ENCODE peak calls at places on chromosome 16, in six cellular contexts. One of them, this sample, is unnamed.

GRCh38 chr16:72332926-72333325 is 161.0 kb upstream of the PMFBP1 start:
- DNase-seq in Calu3: no peak
- DNase-seq in progenitor cell of endocrine pancreas: no peak
- DNase-seq in fibroblast of the aortic adventitia: no peak
- DNase-seq in cardiac muscle cell: no peak
- DNase-seq in AG04449: no peak
- DNase-seq in this sample: no peak

GRCh38 chr16:51243836-51244483 is 92.9 kb upstream of the SALL1 start:
- DNase-seq in Calu3: peak; percentile 60
- DNase-seq in cardiac muscle cell: peak; percentile 27
- DNase-seq in progenitor cell of endocrine pancreas: no peak
- DNase-seq in AG04449: no peak
- DNase-seq in fibroblast of the aortic adventitia: peak; percentile 78
- DNase-seq in this sample: no peak

GRCh38 chr16:51410125-51410524 is 259.1 kb upstream of the SALL1 start:
- DNase-seq in cardiac muscle cell: no peak
- DNase-seq in progenitor cell of endocrine pancreas: no peak
- DNase-seq in fibroblast of the aortic adventitia: no peak
- DNase-seq in Calu3: no peak
- DNase-seq in AG04449: no peak
- DNase-seq in this sample: no peak

GRCh38 chr16:83762141-83763024 is 45.4 kb upstream of the HSBP1 start:
- DNase-seq in Calu3: no peak
- DNase-seq in AG04449: no peak
- DNase-seq in progenitor cell of endocrine pancreas: no peak
- DNase-seq in cardiac muscle cell: no peak
- DNase-seq in fibroblast of the aortic adventitia: no peak
- DNase-seq in this sample: no peak

GRCh38 chr16:69927056-69927757 is 23.9 kb upstream of the CLEC18A start:
- DNase-seq in Calu3: no peak
- DNase-seq in fibroblast of the aortic adventitia: peak; percentile 88
- DNase-seq in AG04449: no peak
- DNase-seq in cardiac muscle cell: peak; percentile 94
- DNase-seq in progenitor cell of endocrine pancreas: no peak
- DNase-seq in this sample: no peak

GRCh38 chr16:2284001-2284770 is 16.3 kb upstream of the RNPS1 start:
- DNase-seq in cardiac muscle cell: no peak
- DNase-seq in fibroblast of the aortic adventitia: no peak
- DNase-seq in progenitor cell of endocrine pancreas: no peak
- DNase-seq in Calu3: no peak
- DNase-seq in AG04449: no peak
- DNase-seq in this sample: no peak

GRCh38 chr16:1059310-1059709 is 13.2 kb upstream of the SSTR5 start:
- DNase-seq in cardiac muscle cell: no peak
- DNase-seq in progenitor cell of endocrine pancreas: no peak
- DNase-seq in fibroblast of the aortic adventitia: no peak
- DNase-seq in AG04449: no peak
- DNase-seq in Calu3: no peak
- DNase-seq in this sample: no peak

GRCh38 chr16:14378684-14379467 is 251.2 kb downstream of the PARN start:
- DNase-seq in AG04449: no peak
- DNase-seq in fibroblast of the aortic adventitia: no peak
- DNase-seq in cardiac muscle cell: peak; percentile 25
- DNase-seq in Calu3: no peak
- DNase-seq in progenitor cell of endocrine pancreas: no peak
- DNase-seq in this sample: no peak

GRCh38 chr16:72247821-72248253 is 75.9 kb upstream of the PMFBP1 start:
- DNase-seq in Calu3: no peak
- DNase-seq in fibroblast of the aortic adventitia: peak; percentile 66
- DNase-seq in progenitor cell of endocrine pancreas: no peak
- DNase-seq in AG04449: no peak
- DNase-seq in cardiac muscle cell: peak; percentile 33
- DNase-seq in this sample: no peak

DNA sequence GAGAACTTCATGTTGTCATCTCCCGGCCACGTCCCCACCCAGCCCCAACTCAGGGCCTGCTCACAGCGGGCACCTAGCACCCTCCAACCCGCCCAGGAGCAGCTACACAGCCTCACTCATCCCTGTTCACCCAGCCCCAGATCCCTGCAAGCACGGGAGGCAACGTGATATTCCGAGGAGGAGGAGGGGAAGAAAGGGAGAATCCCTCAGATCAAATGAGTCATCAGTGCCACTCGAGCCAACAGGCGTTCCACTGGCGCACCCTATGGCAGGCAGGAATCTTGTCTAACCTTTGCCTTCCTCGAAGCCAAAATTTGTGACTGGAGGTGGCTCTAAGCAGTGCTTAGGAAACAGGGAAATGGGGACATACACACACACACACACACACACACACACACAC is 14.0 kb upstream of the NUBP1 start:
- DNase-seq in fibroblast of the aortic adventitia: peak; percentile 37
- DNase-seq in Calu3: peak; percentile 70
- DNase-seq in cardiac muscle cell: peak; percentile 43
- DNase-seq in AG04449: no peak
- DNase-seq in progenitor cell of endocrine pancreas: no peak
- DNase-seq in this sample: no peak
- TF ChIP-seq CTCF in fibroblast of the aortic adventitia: no peak
- TF ChIP-seq CTCF in Calu3: no peak
- TF ChIP-seq CTCF in cardiac muscle cell: peak; percentile 3
- TF ChIP-seq CTCF in AG04449: no peak
- TF ChIP-seq CTCF in progenitor cell of endocrine pancreas: no peak
- TF ChIP-seq CTCF in this sample: no peak

DNA sequence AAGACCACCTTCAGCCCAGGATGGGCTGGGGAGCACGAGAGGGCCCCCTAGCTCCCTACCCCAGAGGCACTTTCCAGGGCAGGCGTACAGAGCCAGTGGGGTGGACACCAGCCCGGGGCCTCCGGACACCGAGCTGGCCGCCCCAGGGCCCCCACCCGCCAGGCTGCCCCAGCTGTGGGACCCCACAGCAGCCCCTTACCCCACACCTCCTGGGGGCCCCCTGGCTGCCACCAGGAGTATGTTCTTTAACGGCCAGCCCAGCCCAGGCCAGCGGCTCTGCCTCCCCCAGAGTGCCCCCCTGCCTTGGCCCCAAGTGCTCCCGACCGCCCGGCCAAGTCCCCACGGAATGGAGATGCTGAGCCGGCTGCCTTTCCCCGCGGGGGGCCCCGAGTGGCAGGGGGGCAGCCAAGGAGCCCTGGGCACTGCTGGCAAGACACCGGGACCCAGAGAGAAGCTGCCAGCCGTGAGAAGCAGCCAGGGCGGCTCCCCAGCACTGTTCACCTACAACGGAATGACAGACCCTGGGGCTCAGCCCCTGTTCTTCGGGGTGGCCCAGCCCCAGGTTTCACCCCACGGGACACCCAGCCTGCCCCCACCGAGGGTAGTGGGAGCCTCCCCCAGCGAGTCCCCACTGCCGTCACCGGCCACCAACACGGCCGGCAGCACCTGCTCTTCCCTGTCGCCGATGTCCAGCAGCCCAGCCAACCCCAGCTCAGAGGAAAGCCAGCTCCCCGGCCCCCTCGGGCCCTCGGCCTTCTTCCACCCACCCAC is 24.3 kb upstream of the ZFPM1 start:
- DNase-seq in fibroblast of the aortic adventitia: no peak
- DNase-seq in cardiac muscle cell: no peak
- DNase-seq in AG04449: no peak
- DNase-seq in Calu3: no peak
- DNase-seq in progenitor cell of endocrine pancreas: no peak
- DNase-seq in this sample: no peak
- TF ChIP-seq CTCF in fibroblast of the aortic adventitia: no peak
- TF ChIP-seq CTCF in cardiac muscle cell: no peak
- TF ChIP-seq CTCF in AG04449: no peak
- TF ChIP-seq CTCF in Calu3: no peak
- TF ChIP-seq CTCF in progenitor cell of endocrine pancreas: no peak
- TF ChIP-seq CTCF in this sample: no peak

GRCh38 chr16:82016268-82016667 is 5.0 kb upstream of the SDR42E1 start:
- DNase-seq in progenitor cell of endocrine pancreas: no peak
- DNase-seq in Calu3: peak; percentile 71
- DNase-seq in cardiac muscle cell: peak; percentile 66
- DNase-seq in AG04449: no peak
- DNase-seq in fibroblast of the aortic adventitia: peak; percentile 72
- DNase-seq in this sample: no peak
- TF ChIP-seq CTCF in progenitor cell of endocrine pancreas: peak; percentile 36
- TF ChIP-seq CTCF in Calu3: peak; percentile 70
- TF ChIP-seq CTCF in cardiac muscle cell: peak; percentile 45
- TF ChIP-seq CTCF in AG04449: no peak
- TF ChIP-seq CTCF in fibroblast of the aortic adventitia: peak; percentile 48
- TF ChIP-seq CTCF in this sample: peak; percentile 44

GRCh38 chr16:67278773-67279295 is 498 bp upstream of the PLEKHG4 start:
- DNase-seq in cardiac muscle cell: no peak
- DNase-seq in progenitor cell of endocrine pancreas: no peak
- DNase-seq in fibroblast of the aortic adventitia: no peak
- DNase-seq in AG04449: no peak
- DNase-seq in Calu3: peak; percentile 34
- DNase-seq in this sample: no peak
- TF ChIP-seq CTCF in cardiac muscle cell: peak; percentile 28
- TF ChIP-seq CTCF in progenitor cell of endocrine pancreas: peak; percentile 24
- TF ChIP-seq CTCF in fibroblast of the aortic adventitia: no peak
- TF ChIP-seq CTCF in AG04449: no peak
- TF ChIP-seq CTCF in Calu3: no peak
- TF ChIP-seq CTCF in this sample: no peak

GRCh38 chr16:10180771-10181163 is 1.5 kb downstream of the GRIN2A start:
- DNase-seq in progenitor cell of endocrine pancreas: peak; percentile 65
- DNase-seq in Calu3: peak; percentile 52
- DNase-seq in fibroblast of the aortic adventitia: no peak
- DNase-seq in cardiac muscle cell: peak; percentile 4
- DNase-seq in AG04449: no peak
- DNase-seq in this sample: peak; percentile 70
- TF ChIP-seq CTCF in progenitor cell of endocrine pancreas: peak; percentile 71
- TF ChIP-seq CTCF in Calu3: peak; percentile 59
- TF ChIP-seq CTCF in fibroblast of the aortic adventitia: peak; percentile 45
- TF ChIP-seq CTCF in cardiac muscle cell: peak; percentile 24
- TF ChIP-seq CTCF in AG04449: peak; percentile 48
- TF ChIP-seq CTCF in this sample: peak; percentile 62

GRCh38 chr16:30838876-30839471 is 52.0 kb upstream of the ZNF629 start:
- DNase-seq in cardiac muscle cell: no peak
- DNase-seq in AG04449: no peak
- DNase-seq in Calu3: no peak
- DNase-seq in progenitor cell of endocrine pancreas: no peak
- DNase-seq in fibroblast of the aortic adventitia: no peak
- DNase-seq in this sample: no peak
- TF ChIP-seq CTCF in cardiac muscle cell: no peak
- TF ChIP-seq CTCF in AG04449: no peak
- TF ChIP-seq CTCF in Calu3: no peak
- TF ChIP-seq CTCF in progenitor cell of endocrine pancreas: peak; percentile 22
- TF ChIP-seq CTCF in fibroblast of the aortic adventitia: peak; percentile 13
- TF ChIP-seq CTCF in this sample: peak; percentile 15

DNA sequence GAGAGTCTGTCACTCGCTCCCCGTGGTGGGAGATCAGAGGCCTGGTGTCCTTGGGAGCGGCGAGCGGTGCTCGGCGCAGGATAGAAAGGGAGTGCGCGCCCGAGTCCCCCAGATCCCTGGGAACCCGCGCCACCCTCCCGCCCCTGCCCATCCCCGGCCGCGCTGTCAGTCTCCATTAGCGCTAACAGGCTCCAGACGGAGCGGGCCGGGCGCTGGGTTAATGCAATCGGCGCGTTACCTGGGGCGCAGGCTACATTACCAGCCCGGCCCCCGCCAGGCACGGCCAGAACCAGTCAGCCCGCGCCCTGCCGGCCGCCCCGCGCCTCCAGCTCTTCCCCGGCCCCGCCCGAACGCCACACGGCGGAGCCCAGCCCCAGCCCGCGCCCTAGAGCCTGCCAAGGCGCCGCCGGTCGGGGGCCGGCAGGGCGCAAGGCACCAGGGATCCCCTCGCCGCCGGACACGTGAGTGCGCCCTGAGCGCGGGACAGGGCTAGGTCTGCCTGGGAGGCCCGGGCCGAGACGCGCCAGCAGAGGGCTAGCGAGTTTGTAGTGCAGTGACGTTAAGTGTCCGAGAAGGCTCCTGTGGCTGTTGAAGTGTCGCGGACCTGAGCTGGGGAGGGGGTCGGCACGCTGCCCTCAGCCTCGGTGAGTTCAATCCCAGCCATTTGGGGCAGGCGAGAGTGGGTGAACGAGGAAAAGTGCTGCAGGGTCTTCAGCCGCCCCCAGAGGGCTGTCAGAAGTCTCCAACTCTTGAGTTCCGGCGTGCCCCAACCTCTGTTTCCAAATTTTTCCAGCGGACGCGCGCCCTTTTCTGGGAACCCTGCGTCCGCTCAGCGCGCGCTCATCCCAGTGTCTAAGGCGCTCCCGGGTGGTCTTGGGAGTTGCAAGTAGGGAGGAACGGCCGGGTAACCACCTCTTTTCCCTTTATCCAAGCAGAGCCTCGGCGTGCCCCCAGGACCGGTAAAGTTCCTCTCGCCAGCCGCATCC is at the start of gene SLC6A2:
- DNase-seq in progenitor cell of endocrine pancreas: peak; percentile 21
- DNase-seq in cardiac muscle cell: no peak
- DNase-seq in AG04449: no peak
- DNase-seq in Calu3: no peak
- DNase-seq in fibroblast of the aortic adventitia: no peak
- DNase-seq in this sample: peak; percentile 18
- TF ChIP-seq CTCF in progenitor cell of endocrine pancreas: peak; percentile 36
- TF ChIP-seq CTCF in cardiac muscle cell: no peak
- TF ChIP-seq CTCF in AG04449: no peak
- TF ChIP-seq CTCF in Calu3: no peak
- TF ChIP-seq CTCF in fibroblast of the aortic adventitia: no peak
- TF ChIP-seq CTCF in this sample: no peak

This sample was measured in neural crest cell.